ENCODE peak calls at places on chromosomes 7 and 10, in six cellular contexts. One of them, this sample, is unnamed.

GRCh38 chr10:58268454-58268945 is 462 bp upstream of the CISD1 start:
- DNase-seq in NT2/D1: no peak
- DNase-seq in LoVo: no peak
- DNase-seq in SK-N-DZ: no peak
- DNase-seq in ACHN: no peak
- DNase-seq in ascending aorta: no peak
- DNase-seq in this sample: no peak

GRCh38 chr10:61023053-61023452 is 79.1 kb upstream of the RHOBTB1 start:
- DNase-seq in NT2/D1: no peak
- DNase-seq in LoVo: no peak
- DNase-seq in SK-N-DZ: no peak
- DNase-seq in ACHN: no peak
- DNase-seq in ascending aorta: no peak
- DNase-seq in this sample: no peak

GRCh38 chr7:121873795-121874194 is 834 bp downstream of the PTPRZ1 start:
- DNase-seq in NT2/D1: no peak
- DNase-seq in LoVo: peak
- DNase-seq in SK-N-DZ: no peak
- DNase-seq in ACHN: no peak
- DNase-seq in ascending aorta: no peak
- DNase-seq in this sample: no peak

GRCh38 chr10:29099415-29099814 is 189.5 kb upstream of the LYZL1 start:
- DNase-seq in NT2/D1: no peak
- DNase-seq in LoVo: no peak
- DNase-seq in SK-N-DZ: no peak
- DNase-seq in ACHN: no peak
- DNase-seq in ascending aorta: no peak
- DNase-seq in this sample: no peak

GRCh38 chr10:76874151-76874550 is 763.5 kb downstream of the KCNMA1 start:
- DNase-seq in NT2/D1: no peak
- DNase-seq in LoVo: no peak
- DNase-seq in SK-N-DZ: no peak
- DNase-seq in ACHN: no peak
- DNase-seq in ascending aorta: peak
- DNase-seq in this sample: peak

GRCh38 chr10:127869329-127869728 is 23.4 kb downstream of the CLRN3 start:
- DNase-seq in NT2/D1: no peak
- DNase-seq in LoVo: no peak
- DNase-seq in SK-N-DZ: no peak
- DNase-seq in ACHN: no peak
- DNase-seq in ascending aorta: no peak
- DNase-seq in this sample: no peak

GRCh38 chr7:1060315-1061080 is 16.2 kb downstream of the GPR146 start:
- DNase-seq in NT2/D1: no peak
- DNase-seq in LoVo: no peak
- DNase-seq in SK-N-DZ: no peak
- DNase-seq in ACHN: no peak
- DNase-seq in ascending aorta: peak
- DNase-seq in this sample: no peak

GRCh38 chr7:41709621-41710020 is 6.7 kb upstream of the INHBA start:
- DNase-seq in NT2/D1: no peak
- DNase-seq in LoVo: no peak
- DNase-seq in SK-N-DZ: no peak
- DNase-seq in ACHN: no peak
- DNase-seq in ascending aorta: peak
- DNase-seq in this sample: no peak

GRCh38 chr7:94998951-94999350 is 91.6 kb downstream of the PPP1R9A start:
- DNase-seq in NT2/D1: no peak
- DNase-seq in LoVo: no peak
- DNase-seq in SK-N-DZ: no peak
- DNase-seq in ACHN: no peak
- DNase-seq in ascending aorta: no peak
- DNase-seq in this sample: no peak

GRCh38 chr10:88194961-88195367 is 331.5 kb downstream of the PTEN start:
- DNase-seq in NT2/D1: no peak
- DNase-seq in LoVo: no peak
- DNase-seq in SK-N-DZ: peak
- DNase-seq in ACHN: no peak
- DNase-seq in ascending aorta: no peak
- DNase-seq in this sample: no peak

GRCh38 chr10:114584419-114584818 is 73.7 kb downstream of the ABLIM1 start:
- DNase-seq in NT2/D1: no peak
- DNase-seq in LoVo: no peak
- DNase-seq in SK-N-DZ: no peak
- DNase-seq in ACHN: no peak
- DNase-seq in ascending aorta: no peak
- DNase-seq in this sample: no peak

GRCh38 chr7:21886396-21886795 is 59.3 kb downstream of the CDCA7L start:
- DNase-seq in NT2/D1: no peak
- DNase-seq in LoVo: no peak
- DNase-seq in SK-N-DZ: no peak
- DNase-seq in ACHN: no peak
- DNase-seq in ascending aorta: no peak
- DNase-seq in this sample: no peak

GRCh38 chr7:55185941-55186609 is 167.3 kb downstream of the EGFR start:
- DNase-seq in NT2/D1: no peak
- DNase-seq in LoVo: no peak
- DNase-seq in SK-N-DZ: no peak
- DNase-seq in ACHN: peak
- DNase-seq in ascending aorta: peak
- DNase-seq in this sample: no peak

GRCh38 chr10:99276848-99277486 is 41.3 kb upstream of the HPSE2 start:
- DNase-seq in NT2/D1: no peak
- DNase-seq in LoVo: no peak
- DNase-seq in SK-N-DZ: no peak
- DNase-seq in ACHN: peak
- DNase-seq in ascending aorta: no peak
- DNase-seq in this sample: no peak

GRCh38 chr7:23277359-23277989 is 21.7 kb upstream of the MALSU1 start:
- DNase-seq in NT2/D1: peak
- DNase-seq in LoVo: peak
- DNase-seq in SK-N-DZ: peak
- DNase-seq in ACHN: peak
- DNase-seq in ascending aorta: no peak
- DNase-seq in this sample: no peak

GRCh38 chr10:76962851-76963250 is 674.8 kb downstream of the KCNMA1 start:
- DNase-seq in NT2/D1: no peak
- DNase-seq in LoVo: no peak
- DNase-seq in SK-N-DZ: no peak
- DNase-seq in ACHN: no peak
- DNase-seq in ascending aorta: no peak
- DNase-seq in this sample: no peak

GRCh38 chr7:23594879-23595604 is 2.1 kb upstream of the CCDC126 start:
- DNase-seq in NT2/D1: no peak
- DNase-seq in LoVo: no peak
- DNase-seq in SK-N-DZ: no peak
- DNase-seq in ACHN: peak
- DNase-seq in ascending aorta: no peak
- DNase-seq in this sample: no peak

GRCh38 chr7:159007308-159008054 is 137.2 kb downstream of the VIPR2 start:
- DNase-seq in NT2/D1: no peak
- DNase-seq in LoVo: no peak
- DNase-seq in SK-N-DZ: no peak
- DNase-seq in ACHN: no peak
- DNase-seq in ascending aorta: no peak
- DNase-seq in this sample: no peak

GRCh38 chr10:12729885-12730284 is 271.6 kb downstream of the CCDC3 start:
- DNase-seq in NT2/D1: peak
- DNase-seq in LoVo: no peak
- DNase-seq in SK-N-DZ: no peak
- DNase-seq in ACHN: no peak
- DNase-seq in ascending aorta: no peak
- DNase-seq in this sample: no peak

GRCh38 chr10:78164687-78165086 is 131.0 kb downstream of the RPS24 start:
- DNase-seq in NT2/D1: no peak
- DNase-seq in LoVo: no peak
- DNase-seq in SK-N-DZ: no peak
- DNase-seq in ACHN: no peak
- DNase-seq in ascending aorta: no peak
- DNase-seq in this sample: no peak

GRCh38 chr10:72089618-72090017 is 1.3 kb upstream of the SPOCK2 start:
- DNase-seq in NT2/D1: no peak
- DNase-seq in LoVo: no peak
- DNase-seq in SK-N-DZ: no peak
- DNase-seq in ACHN: no peak
- DNase-seq in ascending aorta: no peak
- DNase-seq in this sample: no peak

GRCh38 chr10:88892223-88892967 is 12.3 kb downstream of the STAMBPL1 start:
- DNase-seq in NT2/D1: no peak
- DNase-seq in LoVo: no peak
- DNase-seq in SK-N-DZ: no peak
- DNase-seq in ACHN: no peak
- DNase-seq in ascending aorta: no peak
- DNase-seq in this sample: no peak

GRCh38 chr10:89118091-89118490 is 89.0 kb downstream of the CH25H start:
- DNase-seq in NT2/D1: no peak
- DNase-seq in LoVo: no peak
- DNase-seq in SK-N-DZ: no peak
- DNase-seq in ACHN: peak
- DNase-seq in ascending aorta: no peak
- DNase-seq in this sample: no peak

GRCh38 chr7:46559194-46559576 is 638.1 kb upstream of the IGFBP3 start:
- DNase-seq in NT2/D1: no peak
- DNase-seq in LoVo: peak
- DNase-seq in SK-N-DZ: peak
- DNase-seq in ACHN: no peak
- DNase-seq in ascending aorta: no peak
- DNase-seq in this sample: no peak

GRCh38 chr7:143485500-143485899 is 7.8 kb downstream of the TAS2R41 start:
- DNase-seq in NT2/D1: no peak
- DNase-seq in LoVo: no peak
- DNase-seq in SK-N-DZ: no peak
- DNase-seq in ACHN: no peak
- DNase-seq in ascending aorta: no peak
- DNase-seq in this sample: no peak

GRCh38 chr10:69994262-69994661 is 58.4 kb upstream of the MACROH2A2 start:
- DNase-seq in NT2/D1: peak
- DNase-seq in LoVo: peak
- DNase-seq in SK-N-DZ: peak
- DNase-seq in ACHN: peak
- DNase-seq in ascending aorta: no peak
- DNase-seq in this sample: no peak

GRCh38 chr10:113044015-113044755 is 94.1 kb downstream of the TCF7L2 start:
- DNase-seq in NT2/D1: no peak
- DNase-seq in LoVo: no peak
- DNase-seq in SK-N-DZ: no peak
- DNase-seq in ACHN: no peak
- DNase-seq in ascending aorta: no peak
- DNase-seq in this sample: no peak

GRCh38 chr7:140541513-140542192 is 62.3 kb upstream of the MKRN1 start:
- DNase-seq in NT2/D1: peak
- DNase-seq in LoVo: peak
- DNase-seq in SK-N-DZ: peak
- DNase-seq in ACHN: peak
- DNase-seq in ascending aorta: no peak
- DNase-seq in this sample: no peak

This sample was measured in thoracic aorta.